ENCODE peak calls at places on chromosomes 11 and 22, in ten cellular contexts. L is breast epithelium, H is small intestine, D is thoracic aorta, W is AG04450, T is cardiac muscle cell, J is A673, C is right lobe of liver, Z is heart left ventricle, E is gastrocnemius medialis. M is an unnamed sample.

GRCh38 chr11:119222308-119222707 is 16.2 kb downstream of the CBL start:
- DNase-seq in L (no peak), H (no peak), D (no peak), W (peak), T (peak), J (peak), C (no peak), Z (no peak), E (no peak), M (peak)

GRCh38 chr11:70804174-70804855 is 406.0 kb downstream of the CTTN start:
- DNase-seq in L (no peak), H (no peak), D (no peak), W (no peak), T (no peak), J (no peak), C (no peak), Z (no peak), E (no peak), M (no peak)

GRCh38 chr11:11486002-11486401 is 133.0 kb upstream of the CSNK2A3 start:
- DNase-seq in L (no peak), H (peak), D (no peak), W (no peak), T (no peak), J (no peak), C (peak), Z (no peak), E (no peak), M (no peak)

GRCh38 chr11:57144531-57145320 is 37.0 kb upstream of the LRRC55 start:
- DNase-seq in L (no peak), H (no peak), D (no peak), W (no peak), T (no peak), J (no peak), C (no peak), Z (no peak), E (no peak), M (no peak)

GRCh38 chr11:48087974-48088681 is 107.8 kb downstream of the PTPRJ start:
- DNase-seq in L (no peak), H (peak), D (no peak), W (no peak), T (no peak), J (no peak), C (peak), Z (peak), E (no peak), M (no peak)

GRCh38 chr22:46150615-46151423 is 493 bp downstream of the PPARA start:
- DNase-seq in L (peak), H (peak), D (no peak), W (no peak), T (peak), J (no peak), C (peak), Z (no peak), E (peak), M (no peak)

GRCh38 chr11:131195801-131196517 is 174.5 kb upstream of the NTM start:
- DNase-seq in L (no peak), H (peak), D (no peak), W (peak), T (peak), J (peak), C (no peak), Z (peak), E (no peak), M (peak)

GRCh38 chr22:46649176-46650077 is 29.2 kb downstream of the GRAMD4 start:
- DNase-seq in L (no peak), H (peak), D (no peak), W (peak), T (peak), J (no peak), C (peak), Z (peak), E (peak), M (peak)

GRCh38 chr11:72584293-72584921 is 89.8 kb downstream of the PDE2A start:
- DNase-seq in L (no peak), H (no peak), D (no peak), W (no peak), T (peak), J (no peak), C (peak), Z (peak), E (peak), M (no peak)

GRCh38 chr11:20010106-20010860 is 150.0 kb downstream of the DBX1 start:
- DNase-seq in L (no peak), H (no peak), D (no peak), W (no peak), T (no peak), J (no peak), C (no peak), Z (no peak), E (no peak), M (no peak)

GRCh38 chr22:26656896-26657851 is at the start of gene MIAT:
- DNase-seq in L (no peak), H (peak), D (no peak), W (no peak), T (peak), J (peak), C (no peak), Z (no peak), E (no peak), M (no peak)

GRCh38 chr11:46674463-46675287 is 25.7 kb downstream of the ARHGAP1 start:
- DNase-seq in L (no peak), H (peak), D (no peak), W (no peak), T (peak), J (no peak), C (no peak), Z (peak), E (no peak), M (peak)

GRCh38 chr11:74714904-74715303 is 16.3 kb downstream of the CHRDL2 start:
- DNase-seq in L (no peak), H (no peak), D (no peak), W (no peak), T (no peak), J (no peak), C (no peak), Z (no peak), E (no peak), M (no peak)

GRCh38 chr11:24064309-24064903 is 432.4 kb upstream of the LUZP2 start:
- DNase-seq in L (no peak), H (no peak), D (no peak), W (no peak), T (no peak), J (no peak), C (no peak), Z (no peak), E (no peak), M (peak)

GRCh38 chr11:126146454-126147192 is 64.8 kb downstream of the RPUSD4 start:
- DNase-seq in L (no peak), H (no peak), D (no peak), W (no peak), T (no peak), J (no peak), C (no peak), Z (no peak), E (no peak), M (no peak)

GRCh38 chr11:10659339-10660216 is 34.0 kb downstream of the IRAG1 start:
- DNase-seq in L (no peak), H (peak), D (peak), W (peak), T (peak), J (peak), C (no peak), Z (no peak), E (peak), M (peak)

GRCh38 chr11:73154178-73154577 is 12.1 kb upstream of the FCHSD2 start:
- DNase-seq in L (no peak), H (peak), D (no peak), W (no peak), T (no peak), J (no peak), C (no peak), Z (no peak), E (peak), M (no peak)

GRCh38 chr11:63906585-63906984 is 10.4 kb downstream of the RCOR2 start:
- DNase-seq in L (no peak), H (no peak), D (no peak), W (no peak), T (peak), J (peak), C (no peak), Z (no peak), E (no peak), M (no peak)

GRCh38 chr11:12673924-12674570 is at the start of gene TEAD1:
- DNase-seq in L (peak), H (peak), D (peak), W (peak), T (peak), J (peak), C (peak), Z (peak), E (peak), M (peak)

GRCh38 chr11:66268953-66269906 is 791 bp downstream of the RAB1B start:
- DNase-seq in L (no peak), H (peak), D (no peak), W (no peak), T (peak), J (peak), C (no peak), Z (no peak), E (no peak), M (peak)

GRCh38 chr11:103844327-103845215 is 191.9 kb upstream of the DDI1 start:
- DNase-seq in L (no peak), H (no peak), D (no peak), W (no peak), T (no peak), J (no peak), C (no peak), Z (no peak), E (no peak), M (no peak)

GRCh38 chr22:37805878-37806277 is 1.9 kb upstream of the GCAT start:
- DNase-seq in L (no peak), H (peak), D (no peak), W (no peak), T (no peak), J (no peak), C (no peak), Z (no peak), E (no peak), M (no peak)

GRCh38 chr11:135006800-135007199 is 594.8 kb upstream of the B3GAT1 start:
- DNase-seq in L (no peak), H (no peak), D (no peak), W (no peak), T (no peak), J (no peak), C (no peak), Z (no peak), E (no peak), M (no peak)

GRCh38 chr11:64150481-64151239 is 15.3 kb downstream of the MACROD1 start:
- DNase-seq in L (no peak), H (peak), D (no peak), W (no peak), T (no peak), J (no peak), C (peak), Z (peak), E (peak), M (no peak)

GRCh38 chr22:26763633-26764295 is 106.4 kb downstream of the MIAT start:
- DNase-seq in L (no peak), H (no peak), D (no peak), W (no peak), T (peak), J (no peak), C (no peak), Z (no peak), E (no peak), M (no peak)

GRCh38 chr11:115636686-115637555 is 132.7 kb upstream of the CADM1 start:
- DNase-seq in L (no peak), H (no peak), D (no peak), W (no peak), T (no peak), J (no peak), C (no peak), Z (no peak), E (no peak), M (no peak)

GRCh38 chr11:32098142-32098903 is 7.4 kb downstream of the RCN1 start:
- DNase-seq in L (no peak), H (no peak), D (no peak), W (no peak), T (no peak), J (no peak), C (no peak), Z (no peak), E (no peak), M (no peak)

GRCh38 chr11:626475-627272 is at the start of gene SCT:
- DNase-seq in L (no peak), H (no peak), D (no peak), W (no peak), T (no peak), J (no peak), C (no peak), Z (peak), E (no peak), M (no peak)

GRCh38 chr11:13279487-13279834 is 1.9 kb downstream of the BMAL1 start:
- DNase-seq in L (no peak), H (no peak), D (no peak), W (no peak), T (no peak), J (no peak), C (no peak), Z (no peak), E (no peak), M (no peak)

GRCh38 chr11:72812604-72812967 is 1.6 kb upstream of the ATG16L2 start:
- DNase-seq in L (no peak), H (peak), D (no peak), W (no peak), T (no peak), J (no peak), C (no peak), Z (no peak), E (no peak), M (no peak)

GRCh38 chr22:24093855-24094254 is 82.8 kb downstream of the CABIN1 start:
- DNase-seq in L (peak), H (no peak), D (no peak), W (no peak), T (no peak), J (no peak), C (peak), Z (no peak), E (no peak), M (no peak)

GRCh38 chr11:2789331-2789730 is 89.5 kb upstream of the KCNQ1OT1 start:
- DNase-seq in L (peak), H (no peak), D (no peak), W (no peak), T (no peak), J (no peak), C (no peak), Z (no peak), E (peak), M (no peak)

GRCh38 chr22:19723165-19723989 is at the start of gene GP1BB:
- DNase-seq in L (no peak), H (peak), D (no peak), W (no peak), T (peak), J (no peak), C (no peak), Z (peak), E (no peak), M (peak)

GRCh38 chr11:19557720-19558140 is 154.9 kb upstream of the NAV2 start:
- DNase-seq in L (peak), H (peak), D (peak), W (peak), T (peak), J (peak), C (peak), Z (peak), E (peak), M (peak)

GRCh38 chr22:23911318-23911980 is 17.3 kb downstream of the MIF start:
- DNase-seq in L (no peak), H (no peak), D (no peak), W (no peak), T (no peak), J (no peak), C (peak), Z (no peak), E (no peak), M (no peak)

GRCh38 chr11:60762851-60763691 is 6.4 kb downstream of the MS4A15 start:
- DNase-seq in L (no peak), H (no peak), D (no peak), W (no peak), T (no peak), J (peak), C (no peak), Z (no peak), E (no peak), M (no peak)

GRCh38 chr11:12164061-12165014 is 53.9 kb downstream of the MICAL2 start:
- DNase-seq in L (no peak), H (no peak), D (no peak), W (no peak), T (peak), J (no peak), C (no peak), Z (peak), E (no peak), M (peak)

GRCh38 chr11:57402188-57403066 is 12.0 kb upstream of the PRG2 start:
- DNase-seq in L (no peak), H (no peak), D (no peak), W (no peak), T (peak), J (no peak), C (no peak), Z (no peak), E (no peak), M (no peak)

GRCh38 chr11:12185914-12186313 is 75.5 kb downstream of the MICAL2 start:
- DNase-seq in L (no peak), H (no peak), D (no peak), W (no peak), T (peak), J (peak), C (no peak), Z (no peak), E (no peak), M (peak)

GRCh38 chr11:117096973-117097566 is 1.2 kb downstream of the SIK3 start:
- DNase-seq in L (no peak), H (no peak), D (no peak), W (no peak), T (no peak), J (peak), C (no peak), Z (no peak), E (no peak), M (no peak)

GRCh38 chr11:117097567-117098268 is 510 bp downstream of the SIK3 start:
- DNase-seq in L (peak), H (peak), D (no peak), W (no peak), T (no peak), J (peak), C (peak), Z (peak), E (peak), M (no peak)

GRCh38 chr11:117094776-117095175 is 3.5 kb downstream of the SIK3 start:
- DNase-seq in L (no peak), H (no peak), D (no peak), W (no peak), T (peak), J (no peak), C (no peak), Z (no peak), E (peak), M (peak)

GRCh38 chr11:117095301-117096139 is 2.7 kb downstream of the SIK3 start:
- DNase-seq in L (no peak), H (no peak), D (no peak), W (no peak), T (peak), J (no peak), C (no peak), Z (no peak), E (no peak), M (no peak)

GRCh38 chr11:117096140-117096972 is 1.9 kb downstream of the SIK3 start:
- DNase-seq in L (no peak), H (peak), D (no peak), W (no peak), T (no peak), J (peak), C (peak), Z (no peak), E (no peak), M (no peak)
- H3K4me3 ChIP-seq in L (peak), H (no peak), D (peak), W (peak), T (peak), J (peak), C (peak), Z (peak), E (peak), M (no peak)

GRCh38 chr22:41914611-41915034 is 251 bp downstream of the SHISA8 start:
- DNase-seq in L (no peak), H (no peak), D (no peak), W (no peak), T (no peak), J (no peak), C (no peak), Z (no peak), E (no peak), M (no peak)
- H3K4me3 ChIP-seq in L (peak), H (no peak), D (peak), W (no peak), T (peak), J (peak), C (no peak), Z (peak), E (no peak), M (no peak)

DNA sequence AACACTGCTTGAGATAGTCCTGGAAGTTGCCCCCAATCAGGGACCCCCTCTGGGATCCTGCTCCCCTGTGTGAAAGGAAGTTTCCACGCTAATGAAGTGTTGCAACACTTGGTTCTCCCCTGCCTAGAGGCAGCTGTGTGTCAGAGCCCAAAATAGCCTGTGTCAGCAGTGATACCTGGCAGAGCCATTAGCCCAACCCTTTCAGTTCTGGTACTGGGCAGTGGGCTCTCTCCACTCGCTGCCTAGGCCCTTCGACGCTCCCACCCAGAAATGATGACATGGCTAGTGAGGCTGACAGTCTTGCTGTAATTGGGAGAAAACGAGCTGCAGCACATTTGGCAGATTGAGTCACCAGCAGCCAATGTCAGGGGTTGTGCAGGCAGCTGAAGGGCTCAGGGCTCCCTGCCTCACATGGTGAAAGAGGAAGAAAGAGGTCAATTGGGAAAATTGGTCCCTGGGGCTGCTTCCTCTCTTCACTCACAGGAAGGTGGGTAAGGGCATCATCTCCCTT is 1.4 kb upstream of the NXF1 start:
- DNase-seq in L (no peak), H (no peak), D (no peak), W (no peak), T (peak), J (no peak), C (no peak), Z (peak), E (peak), M (peak)
- H3K4me3 ChIP-seq in L (no peak), H (no peak), D (peak), W (no peak), T (no peak), J (no peak), C (no peak), Z (peak), E (peak), M (no peak)

GRCh38 chr11:107457558-107458271 is at the start of gene CWF19L2:
- DNase-seq in L (peak), H (peak), D (peak), W (peak), T (peak), J (peak), C (peak), Z (peak), E (peak), M (peak)
- H3K4me3 ChIP-seq in L (peak), H (peak), D (peak), W (peak), T (peak), J (peak), C (peak), Z (peak), E (peak), M (peak)

DNA sequence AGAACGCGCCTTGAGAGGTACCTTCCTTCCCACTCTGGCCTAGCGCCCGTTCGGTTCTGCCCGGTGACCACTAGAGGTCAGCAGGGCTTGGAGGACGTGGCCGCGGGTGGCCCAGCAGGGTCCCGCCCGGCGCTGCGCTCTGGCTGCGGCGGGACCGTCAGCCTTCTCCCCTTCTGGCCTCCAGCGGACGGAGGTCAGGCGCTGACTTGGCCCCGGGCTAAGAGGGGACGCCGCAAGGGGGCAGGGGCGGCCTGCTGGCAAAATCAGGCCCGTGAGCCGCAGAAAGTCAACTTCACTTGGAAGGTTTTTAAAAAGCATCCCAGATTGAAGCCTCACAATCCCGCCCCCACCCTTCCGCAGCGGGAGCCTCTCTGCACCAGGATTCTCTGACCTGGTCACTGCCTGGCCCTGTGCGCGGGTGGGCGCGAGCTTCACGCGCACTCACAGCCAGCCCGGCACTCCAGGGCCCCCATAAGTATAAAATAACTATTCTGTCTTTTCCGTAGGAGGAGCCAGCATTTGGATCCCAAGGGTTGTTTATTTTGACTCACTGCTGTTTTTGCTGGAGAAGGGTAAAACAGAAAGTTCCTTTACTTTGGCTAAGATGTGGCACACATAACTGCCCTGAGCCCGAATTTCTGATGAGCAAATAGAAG is 23.2 kb upstream of the ZBTB16 start:
- DNase-seq in L (peak), H (peak), D (no peak), W (no peak), T (peak), J (peak), C (peak), Z (peak), E (peak), M (peak)
- H3K4me3 ChIP-seq in L (peak), H (no peak), D (peak), W (peak), T (no peak), J (peak), C (peak), Z (peak), E (peak), M (peak)

GRCh38 chr11:76808158-76808557 is 25.0 kb downstream of the TSKU start:
- DNase-seq in L (no peak), H (no peak), D (no peak), W (no peak), T (no peak), J (no peak), C (no peak), Z (no peak), E (no peak), M (no peak)

GRCh38 chr11:76808996-76809395 is 25.8 kb downstream of the TSKU start:
- DNase-seq in L (no peak), H (no peak), D (no peak), W (no peak), T (no peak), J (no peak), C (no peak), Z (no peak), E (no peak), M (no peak)

GRCh38 chr11:76806608-76807205 is 23.6 kb downstream of the TSKU start:
- DNase-seq in L (no peak), H (no peak), D (no peak), W (no peak), T (no peak), J (no peak), C (no peak), Z (no peak), E (no peak), M (no peak)

GRCh38 chr11:76806131-76806530 is 23.0 kb downstream of the TSKU start:
- DNase-seq in L (no peak), H (no peak), D (no peak), W (no peak), T (no peak), J (no peak), C (peak), Z (peak), E (no peak), M (no peak)

GRCh38 chr11:76807206-76807875 is 24.2 kb downstream of the TSKU start:
- DNase-seq in L (peak), H (peak), D (peak), W (no peak), T (peak), J (peak), C (peak), Z (peak), E (peak), M (peak)
- H3K4me3 ChIP-seq in L (peak), H (no peak), D (peak), W (no peak), T (no peak), J (no peak), C (no peak), Z (peak), E (peak), M (no peak)

M was measured in astrocyte of the spinal cord.